ENCODE peak calls at places on chromosomes 6 and 20, in nine cellular contexts. P is cardiac fibroblast, E is choroid plexus epithelial cell, Z is BE2C, D is cardiac muscle cell, Y is tibial artery, I is endodermal cell, C is heart left ventricle, X is mammary epithelial cell. A is an unnamed sample.

GRCh38 chr20:61753196-61753942 is 312.3 kb downstream of the TAF4 start:
- DNase-seq in D (no peak), E (peak; percentile 70), Y (no peak), X (peak; percentile 32), P (peak; percentile 7), C (no peak), I (peak; percentile 65), Z (no peak), A (no peak)

GRCh38 chr20:63028461-63028921 is 21.7 kb upstream of the BHLHE23 start:
- DNase-seq in Z (no peak), X (no peak), D (no peak), Y (no peak), C (no peak), I (no peak), P (no peak), E (no peak), A (no peak)

GRCh38 chr6:17353440-17354175 is 39.8 kb upstream of the CAP2 start:
- DNase-seq in P (no peak), C (no peak), I (no peak), Z (no peak), Y (no peak), D (no peak), X (no peak), E (no peak), A (no peak)

GRCh38 chr6:71080151-71080550 is 123.3 kb upstream of the B3GAT2 start:
- DNase-seq in P (no peak), Z (no peak), C (no peak), X (no peak), Y (no peak), D (no peak), I (no peak), E (peak; percentile 12), A (no peak)

GRCh38 chr6:3518356-3518841 is 61.5 kb upstream of the SLC22A23 start:
- DNase-seq in Y (peak; percentile 49), C (no peak), I (no peak), E (peak; percentile 43), D (no peak), X (peak; percentile 94), P (peak; percentile 74), Z (peak; percentile 80), A (no peak)

GRCh38 chr20:51419236-51419635 is 123.3 kb downstream of the NFATC2 start:
- DNase-seq in E (no peak), X (no peak), Z (no peak), I (no peak), Y (no peak), C (no peak), D (no peak), P (no peak), A (no peak)

GRCh38 chr6:24935323-24935722 is 437 bp downstream of the RIPOR2 start:
- DNase-seq in X (no peak), D (no peak), Z (no peak), I (no peak), E (peak; percentile 15), P (no peak), C (no peak), Y (no peak), A (no peak)

GRCh38 chr6:143656026-143656425 is 21.7 kb upstream of the PHACTR2 start:
- DNase-seq in Y (no peak), Z (no peak), C (no peak), I (no peak), X (no peak), E (no peak), P (no peak), D (no peak), A (no peak)

GRCh38 chr6:75282706-75283105 is 1.9 kb downstream of the TMEM30A start:
- DNase-seq in Y (no peak), X (no peak), Z (no peak), P (no peak), I (no peak), E (no peak), C (no peak), D (no peak), A (no peak)

GRCh38 chr6:75280131-75280855 is 4.3 kb downstream of the TMEM30A start:
- DNase-seq in D (no peak), P (no peak), Z (no peak), Y (no peak), X (no peak), I (no peak), E (peak; percentile 65), C (no peak), A (no peak)

GRCh38 chr6:75279418-75279817 is 5.2 kb downstream of the TMEM30A start:
- DNase-seq in I (no peak), Y (no peak), Z (no peak), D (no peak), X (no peak), P (no peak), C (no peak), E (no peak), A (no peak)

GRCh38 chr6:75283907-75284284 is 696 bp downstream of the TMEM30A start:
- DNase-seq in Z (no peak), E (no peak), I (no peak), Y (no peak), X (no peak), C (no peak), D (no peak), P (no peak), A (no peak)

DNA sequence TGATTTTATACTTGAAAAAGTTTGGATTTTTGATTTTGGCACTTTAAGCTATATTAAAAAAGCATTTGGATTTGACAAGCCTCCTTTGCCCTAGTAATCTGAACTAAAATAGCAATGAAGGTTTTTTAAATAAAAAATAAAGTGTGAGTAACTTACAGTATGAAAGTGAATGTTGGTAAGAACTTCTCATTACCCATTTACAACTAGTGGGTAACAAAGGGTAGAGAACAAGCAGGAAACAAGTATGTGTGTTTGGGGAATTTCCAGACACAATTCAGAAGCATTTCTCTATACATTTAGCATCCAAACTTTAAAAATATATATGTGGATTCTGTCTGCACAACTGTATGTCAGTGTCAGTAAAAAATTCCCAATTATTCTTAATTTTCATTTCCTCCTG is 2.9 kb downstream of the TMEM30A start:
- DNase-seq in C (no peak), I (no peak), X (no peak), D (no peak), E (no peak), Z (no peak), Y (no peak), P (no peak), A (no peak)
- H3K4me3 ChIP-seq in C (no peak overlapping the region), I (peak overlapping the region; percentile 86), X (peak overlapping the region; percentile 12), D (peak overlapping the region; percentile 95), E (peak overlapping the region; percentile 41), Z (no peak overlapping the region), Y (peak overlapping the region; percentile 89), P (no peak overlapping the region), A (peak overlapping the region; percentile 93)

GRCh38 chr20:59644371-59644939 is 40.1 kb downstream of the PHACTR3 start:
- DNase-seq in C (no peak), X (no peak), Z (no peak), D (no peak), Y (no peak), E (no peak), P (no peak), I (no peak), A (no peak)

GRCh38 chr20:59647271-59647670 is 42.9 kb downstream of the PHACTR3 start:
- DNase-seq in P (no peak), X (no peak), E (no peak), Y (no peak), D (no peak), Z (no peak), C (no peak), I (no peak), A (no peak)

GRCh38 chr20:59646487-59646886 is 42.1 kb downstream of the PHACTR3 start:
- DNase-seq in X (no peak), Y (no peak), Z (no peak), I (no peak), P (no peak), C (no peak), E (no peak), D (no peak), A (no peak)

GRCh38 chr20:59645316-59645715 is 41.0 kb downstream of the PHACTR3 start:
- DNase-seq in D (no peak), P (no peak), X (no peak), I (no peak), E (no peak), C (no peak), Y (no peak), Z (no peak), A (no peak)

GRCh38 chr20:59645761-59646171 is 41.4 kb downstream of the PHACTR3 start:
- DNase-seq in D (no peak), Y (no peak), P (no peak), X (no peak), Z (no peak), C (no peak), E (no peak), I (no peak), A (no peak)
- TF ChIP-seq CTCF in D (no peak), Y (no peak), P (no peak), X (no peak), Z (peak; percentile 42), C (no peak), E (no peak), I (peak; percentile 60), A (no peak)

DNA sequence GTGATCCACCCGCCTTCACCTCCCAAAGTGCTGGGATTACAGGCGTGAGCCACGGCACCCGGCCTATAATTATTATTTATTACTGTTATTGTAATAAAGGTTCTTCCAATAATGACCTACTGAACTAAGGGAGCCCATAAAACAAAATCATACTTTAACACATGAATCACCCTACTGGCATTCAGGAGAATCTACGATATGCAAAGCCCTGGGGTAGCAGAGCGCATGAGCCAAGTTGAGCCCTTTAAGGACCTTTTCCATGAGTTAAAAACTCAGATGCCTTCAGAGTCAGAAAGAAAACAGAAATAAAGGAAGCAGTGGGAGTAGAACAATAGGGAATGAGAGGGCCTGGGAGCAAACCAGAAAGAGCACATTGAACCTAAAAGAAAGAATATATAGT is 41.5 kb downstream of the SNRPB start:
- DNase-seq in X (no peak), Y (no peak), Z (no peak), D (no peak), E (no peak), I (no peak), P (no peak), C (no peak), A (no peak)
- H3K4me3 ChIP-seq in X (no peak overlapping the region), Y (no peak overlapping the region), Z (no peak overlapping the region), D (no peak overlapping the region), E (no peak overlapping the region), I (no peak overlapping the region), P (no peak overlapping the region), C (no peak overlapping the region), A (no peak overlapping the region)

GRCh38 chr6:146545608-146546007 is 2.0 kb downstream of the RAB32 start:
- DNase-seq in I (no peak), Z (no peak), E (peak; percentile 83), D (no peak), C (no peak), P (peak; percentile 53), Y (no peak), X (peak; percentile 30), A (no peak)

GRCh38 chr6:146542881-146543210 is 787 bp upstream of the RAB32 start:
- DNase-seq in E (peak; percentile 35), D (no peak), C (no peak), P (no peak), X (no peak), Y (no peak), I (no peak), Z (no peak), A (no peak)

GRCh38 chr6:146544783-146545182 is 1.1 kb downstream of the RAB32 start:
- DNase-seq in P (peak; percentile 17), C (no peak), E (peak; percentile 16), D (no peak), Y (no peak), Z (no peak), I (peak; percentile 48), X (no peak), A (peak; percentile 62)

GRCh38 chr6:146543940-146544661 is 468 bp downstream of the RAB32 start:
- DNase-seq in Z (peak; percentile 6), E (peak; percentile 53), D (peak; percentile 29), X (peak; percentile 48), I (peak; percentile 81), Y (peak; percentile 52), C (peak; percentile 34), P (peak; percentile 57), A (peak; percentile 73)

DNA sequence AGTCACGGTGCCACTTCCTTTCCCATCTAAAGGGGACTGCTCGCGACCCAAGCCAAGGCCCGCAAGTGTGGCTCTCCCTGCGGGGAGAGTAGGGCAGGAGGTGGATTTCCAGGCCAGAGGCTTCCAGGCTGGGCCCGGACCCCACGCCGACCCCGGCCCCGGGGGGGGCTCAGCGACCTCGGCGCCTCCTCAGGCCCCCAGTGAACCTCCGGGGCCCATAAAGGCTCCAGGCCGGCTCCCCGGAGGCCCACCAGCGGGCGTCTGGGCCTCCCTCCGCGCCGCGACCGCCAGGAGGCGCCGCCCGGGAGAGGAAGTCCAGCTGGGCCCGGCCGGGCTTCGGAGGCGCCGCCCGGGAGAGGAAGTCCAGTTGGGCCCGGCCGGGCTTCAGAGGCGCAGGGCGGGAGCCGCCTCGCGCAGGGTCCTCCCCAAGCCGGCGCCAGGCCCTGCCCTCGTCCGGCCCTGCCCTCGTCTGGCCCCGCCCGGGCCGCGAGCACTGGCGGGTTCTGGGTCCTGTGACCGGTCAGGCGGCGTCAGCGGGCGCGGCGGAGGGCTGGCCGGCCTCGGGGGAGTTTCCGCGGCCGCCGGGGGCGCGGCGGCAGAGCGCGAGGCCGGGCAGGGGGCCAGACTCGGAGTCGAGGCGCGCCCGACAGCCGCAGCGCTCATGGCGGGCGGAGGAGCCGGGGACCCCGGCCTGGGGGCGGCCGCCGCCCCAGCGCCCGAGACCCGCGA is at the start of gene RAB32:
- DNase-seq in C (peak; percentile 95), X (peak; percentile 94), D (peak; percentile 95), I (peak; percentile 95), Z (peak; percentile 60), E (peak; percentile 98), Y (peak; percentile 94), P (peak; percentile 98), A (peak; percentile 82)
- TF ChIP-seq CTCF in C (peak; percentile 65), X (peak; percentile 63), D (peak; percentile 71), I (peak; percentile 90), Z (peak; percentile 39), E (peak; percentile 45), Y (peak; percentile 66), P (peak; percentile 30), A (peak; percentile 79)